ENCODE peak calls at places on chromosomes 11 and 22, in eight cellular contexts. V is tibial nerve, J is neural progenitor cell, M is MM.1S, X is brain microvascular endothelial cell, S is Peyer's patch, N is thyroid gland, Y is thoracic aorta. K is an unnamed sample. For H3K27me3, the result is how much of the 10 kb centered on the place peaks cover.

GRCh38 chr11:94654201-94654600 is 87.0 kb downstream of the PIWIL4 start:
- DNase-seq in V (no peak), J (no peak), M (no peak), X (no peak), S (no peak), N (no peak), Y (no peak), K (no peak)

GRCh38 chr11:58912124-58912523 is 27.2 kb upstream of the GLYATL1 start:
- DNase-seq in V (no peak), J (no peak), M (no peak), X (peak), S (no peak), N (no peak), Y (no peak), K (no peak)

GRCh38 chr22:42996646-42997365 is 18.1 kb downstream of the PACSIN2 start:
- DNase-seq in V (no peak), J (no peak), M (no peak), X (no peak), S (no peak), N (no peak), Y (no peak), K (peak)

GRCh38 chr11:23688835-23689234 is 808.0 kb upstream of the LUZP2 start:
- DNase-seq in V (no peak), J (no peak), M (no peak), X (peak), S (no peak), N (no peak), Y (no peak), K (no peak)

GRCh38 chr22:47162865-47163264 is 400.4 kb downstream of the TBC1D22A start:
- DNase-seq in V (no peak), J (no peak), M (no peak), X (no peak), S (no peak), N (no peak), Y (no peak), K (peak)

GRCh38 chr11:8807544-8808225 is 103.3 kb upstream of the AKIP1 start:
- DNase-seq in V (peak), J (no peak), M (no peak), X (no peak), S (no peak), N (no peak), Y (no peak), K (no peak)

GRCh38 chr22:17087176-17088131 is 2.7 kb downstream of the IL17RA start:
- DNase-seq in V (no peak), J (no peak), M (peak), X (peak), S (peak), N (no peak), Y (no peak), K (no peak)

GRCh38 chr22:37967147-37967546 is 13.6 kb downstream of the POLR2F start:
- DNase-seq in V (no peak), J (no peak), M (no peak), X (no peak), S (no peak), N (no peak), Y (no peak), K (no peak)

GRCh38 chr22:17103351-17103750 is 17.8 kb downstream of the TMEM121B start:
- DNase-seq in V (no peak), J (no peak), M (no peak), X (no peak), S (no peak), N (no peak), Y (no peak), K (no peak)

GRCh38 chr11:12318791-12319733 is 58.3 kb upstream of the PARVA start:
- DNase-seq in V (no peak), J (no peak), M (peak), X (no peak), S (no peak), N (no peak), Y (no peak), K (no peak)

GRCh38 chr11:117176186-117176585 is 2.4 kb upstream of the SIDT2 start:
- DNase-seq in V (no peak), J (no peak), M (no peak), X (no peak), S (no peak), N (no peak), Y (no peak), K (no peak)

GRCh38 chr22:48782817-48783511 is 1044.7 kb downstream of the BRD1 start:
- DNase-seq in V (no peak), J (peak), M (no peak), X (no peak), S (peak), N (no peak), Y (no peak), K (no peak)

GRCh38 chr22:38697055-38697980 is 3.4 kb downstream of the JOSD1 start:
- DNase-seq in V (no peak), J (peak), M (no peak), X (peak), S (no peak), N (peak), Y (no peak), K (no peak)

GRCh38 chr11:37449146-37449545 is 851.1 kb upstream of the RAG2 start:
- DNase-seq in V (peak), J (peak), M (peak), X (peak), S (no peak), N (no peak), Y (no peak), K (no peak)

GRCh38 chr22:23548501-23549197 is 31.4 kb downstream of the IGLL1 start:
- DNase-seq in V (no peak), J (no peak), M (no peak), X (no peak), S (no peak), N (no peak), Y (no peak), K (no peak)

DNA sequence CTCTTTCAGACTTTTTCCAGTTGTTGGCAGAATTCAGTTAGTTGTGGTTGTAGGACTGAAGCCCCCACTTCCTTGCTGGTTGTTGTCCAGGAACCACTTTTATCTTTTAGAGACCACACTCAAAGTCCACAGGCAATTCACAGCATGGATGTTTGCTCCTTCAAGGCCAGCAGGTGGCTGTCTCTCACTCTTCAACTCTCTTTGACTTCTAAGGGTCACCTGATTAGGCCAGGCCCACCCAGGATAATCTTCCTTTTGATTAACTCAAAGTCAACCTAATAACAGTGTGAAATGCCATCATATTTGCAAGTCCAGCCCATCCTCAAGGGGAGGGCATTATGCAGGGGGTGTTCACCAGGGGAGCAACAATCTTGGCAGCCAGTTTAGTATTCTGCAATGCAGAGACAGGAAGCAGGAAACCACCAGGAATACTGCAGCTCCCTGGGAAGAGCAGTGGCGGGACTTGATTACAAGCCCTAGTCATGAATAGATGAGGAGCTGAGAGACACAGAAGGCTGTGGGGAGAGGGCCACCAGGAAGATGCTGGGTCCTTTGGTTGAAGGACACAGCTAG is 52.4 kb downstream of the LRRC74B start:
- DNase-seq in V (no peak), J (no peak), M (no peak), X (no peak), S (no peak), N (no peak), Y (no peak), K (no peak)
- TF ChIP-seq CTCF in V (no peak), J (no peak), M (peak), X (peak), S (no peak), N (no peak), Y (no peak), K (no peak)

DNA sequence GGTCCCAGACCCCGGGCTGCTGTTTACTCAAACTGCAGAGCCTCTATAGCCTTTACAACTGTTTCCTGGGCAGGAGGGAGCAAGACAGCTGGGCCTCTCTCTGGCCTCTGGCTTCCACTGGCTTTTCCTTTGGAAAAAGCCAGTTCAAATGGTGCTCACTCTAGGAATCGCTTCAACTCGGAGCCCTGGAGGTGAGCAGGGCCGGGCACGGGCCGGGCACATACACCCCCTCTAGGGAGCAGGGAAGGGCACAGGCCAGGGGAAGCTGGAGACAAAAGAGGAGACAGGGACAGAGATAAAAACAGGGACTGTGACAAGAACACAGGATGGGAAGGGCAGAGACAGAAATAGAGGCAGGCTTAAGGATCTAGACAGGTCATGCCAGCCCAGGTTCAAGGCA is 839 bp downstream of the IRAG1 start:
- DNase-seq in V (no peak), J (no peak), M (no peak), X (no peak), S (no peak), N (no peak), Y (no peak), K (no peak)
- H3K27ac ChIP-seq in V (peak), J (no peak), M (no peak), X (no peak), S (peak), N (peak), Y (peak), K (peak)

GRCh38 chr11:2447253-2447950 is 2.6 kb downstream of the KCNQ1 start:
- DNase-seq in V (no peak), J (no peak), M (no peak), X (no peak), S (no peak), N (no peak), Y (no peak), K (no peak)

GRCh38 chr11:2448661-2449547 is 4.1 kb downstream of the KCNQ1 start:
- DNase-seq in V (no peak), J (no peak), M (no peak), X (no peak), S (no peak), N (no peak), Y (no peak), K (no peak)

GRCh38 chr11:2446590-2447252 is 1.9 kb downstream of the KCNQ1 start:
- DNase-seq in V (no peak), J (no peak), M (no peak), X (no peak), S (peak), N (no peak), Y (no peak), K (no peak)

GRCh38 chr11:2449548-2450320 is 4.9 kb downstream of the KCNQ1 start:
- DNase-seq in V (no peak), J (no peak), M (no peak), X (no peak), S (no peak), N (no peak), Y (no peak), K (no peak)

GRCh38 chr11:2447951-2448650 is 3.3 kb downstream of the KCNQ1 start:
- DNase-seq in V (no peak), J (no peak), M (no peak), X (no peak), S (no peak), N (no peak), Y (no peak), K (no peak)
- H3K27me3 ChIP-seq in V (under half), J (half or more), M (under half), X (under half), S (under half), N (under half), Y (under half), K (under half)

GRCh38 chr11:119691020-119691666 is 37.9 kb downstream of the NECTIN1 start:
- DNase-seq in V (no peak), J (peak), M (peak), X (no peak), S (no peak), N (no peak), Y (no peak), K (no peak)
- TF ChIP-seq CTCF in V (no peak), J (peak), M (peak), X (peak), S (no peak), N (no peak), Y (no peak), K (no peak)

GRCh38 chr22:19515654-19516377 is 8.4 kb downstream of the CLDN5 start:
- DNase-seq in V (no peak), J (no peak), M (no peak), X (no peak), S (no peak), N (no peak), Y (no peak), K (no peak)

GRCh38 chr22:19517919-19518567 is 6.2 kb downstream of the CLDN5 start:
- DNase-seq in V (no peak), J (no peak), M (no peak), X (no peak), S (peak), N (no peak), Y (no peak), K (no peak)

GRCh38 chr22:19514831-19515565 is 9.2 kb downstream of the CLDN5 start:
- DNase-seq in V (no peak), J (no peak), M (no peak), X (peak), S (no peak), N (no peak), Y (no peak), K (peak)

GRCh38 chr22:19517171-19517500 is 7.1 kb downstream of the CLDN5 start:
- DNase-seq in V (no peak), J (no peak), M (no peak), X (no peak), S (peak), N (no peak), Y (no peak), K (peak)

GRCh38 chr22:19516378-19517170 is 7.6 kb downstream of the CLDN5 start:
- DNase-seq in V (no peak), J (no peak), M (no peak), X (no peak), S (no peak), N (no peak), Y (no peak), K (no peak)
- H3K27ac ChIP-seq in V (no peak), J (no peak), M (no peak), X (no peak), S (no peak), N (no peak), Y (no peak), K (no peak)